ENCODE peak calls at places on chromosomes 16 and 17, in seven cellular contexts. One of them, this sample, is unnamed.

GRCh38 chr17:81518785-81519283 is 6.2 kb upstream of the ACTG1 start:
- DNase-seq in SK-N-SH: no peak
- DNase-seq in K562: peak; percentile 60
- DNase-seq in GM12878: no peak
- DNase-seq in HCT116: no peak
- DNase-seq in NT2/D1: no peak
- DNase-seq in H1: no peak
- DNase-seq in this sample: no peak

GRCh38 chr17:68621065-68621464 is 19.9 kb upstream of the FAM20A start:
- DNase-seq in SK-N-SH: no peak
- DNase-seq in NT2/D1: no peak
- DNase-seq in HCT116: no peak
- DNase-seq in GM12878: no peak
- DNase-seq in H1: no peak
- DNase-seq in K562: no peak
- DNase-seq in this sample: no peak

GRCh38 chr17:64057701-64058263 is 37.3 kb upstream of the ICAM2 start:
- DNase-seq in H1: no peak
- DNase-seq in HCT116: no peak
- DNase-seq in GM12878: no peak
- DNase-seq in K562: no peak
- DNase-seq in NT2/D1: no peak
- DNase-seq in SK-N-SH: no peak
- DNase-seq in this sample: peak; percentile 66

GRCh38 chr16:4261557-4262172 is 11.2 kb downstream of the TFAP4 start:
- DNase-seq in SK-N-SH: peak; percentile 78
- DNase-seq in NT2/D1: no peak
- DNase-seq in GM12878: no peak
- DNase-seq in H1: peak; percentile 95
- DNase-seq in K562: peak; percentile 69
- DNase-seq in HCT116: peak; percentile 22
- DNase-seq in this sample: peak; percentile 26

GRCh38 chr17:76678330-76678729 is 32.4 kb downstream of the MXRA7 start:
- DNase-seq in K562: no peak
- DNase-seq in NT2/D1: no peak
- DNase-seq in HCT116: no peak
- DNase-seq in GM12878: no peak
- DNase-seq in SK-N-SH: no peak
- DNase-seq in H1: no peak
- DNase-seq in this sample: no peak

GRCh38 chr16:80989801-80990200 is 16.9 kb downstream of the CMC2 start:
- DNase-seq in NT2/D1: no peak
- DNase-seq in HCT116: no peak
- DNase-seq in GM12878: no peak
- DNase-seq in SK-N-SH: no peak
- DNase-seq in K562: no peak
- DNase-seq in H1: no peak
- DNase-seq in this sample: no peak

GRCh38 chr17:59392973-59393679 is 61.7 kb downstream of the YPEL2 start:
- DNase-seq in NT2/D1: no peak
- DNase-seq in H1: no peak
- DNase-seq in HCT116: no peak
- DNase-seq in GM12878: no peak
- DNase-seq in SK-N-SH: no peak
- DNase-seq in K562: no peak
- DNase-seq in this sample: peak; percentile 54

GRCh38 chr17:1714488-1714979 is 4.4 kb upstream of the TLCD2 start:
- DNase-seq in GM12878: no peak
- DNase-seq in HCT116: peak; percentile 74
- DNase-seq in NT2/D1: peak; percentile 84
- DNase-seq in SK-N-SH: peak; percentile 63
- DNase-seq in K562: peak; percentile 86
- DNase-seq in H1: peak; percentile 92
- DNase-seq in this sample: peak; percentile 97

GRCh38 chr16:54447606-54448440 is 161.2 kb upstream of the IRX3 start:
- DNase-seq in K562: peak; percentile 82
- DNase-seq in GM12878: no peak
- DNase-seq in H1: no peak
- DNase-seq in SK-N-SH: no peak
- DNase-seq in NT2/D1: no peak
- DNase-seq in HCT116: no peak
- DNase-seq in this sample: no peak

GRCh38 chr17:32903774-32904673 is 23.9 kb upstream of the TMEM98 start:
- DNase-seq in SK-N-SH: no peak
- DNase-seq in H1: no peak
- DNase-seq in NT2/D1: no peak
- DNase-seq in GM12878: no peak
- DNase-seq in K562: no peak
- DNase-seq in HCT116: no peak
- DNase-seq in this sample: no peak

GRCh38 chr17:81952792-81953228 is 5.8 kb upstream of the MYADML2 start:
- DNase-seq in H1: no peak
- DNase-seq in NT2/D1: no peak
- DNase-seq in K562: no peak
- DNase-seq in SK-N-SH: no peak
- DNase-seq in HCT116: no peak
- DNase-seq in GM12878: no peak
- DNase-seq in this sample: no peak

GRCh38 chr17:1746975-1747543 is 4.4 kb downstream of the SERPINF2 start:
- DNase-seq in K562: no peak
- DNase-seq in GM12878: no peak
- DNase-seq in H1: peak; percentile 72
- DNase-seq in SK-N-SH: no peak
- DNase-seq in NT2/D1: no peak
- DNase-seq in HCT116: no peak
- DNase-seq in this sample: no peak

GRCh38 chr16:72992142-72992601 is 55.8 kb downstream of the ZFHX3 start:
- DNase-seq in GM12878: no peak
- DNase-seq in H1: peak; percentile 53
- DNase-seq in HCT116: no peak
- DNase-seq in SK-N-SH: peak; percentile 37
- DNase-seq in K562: no peak
- DNase-seq in NT2/D1: peak; percentile 70
- DNase-seq in this sample: no peak

DNA sequence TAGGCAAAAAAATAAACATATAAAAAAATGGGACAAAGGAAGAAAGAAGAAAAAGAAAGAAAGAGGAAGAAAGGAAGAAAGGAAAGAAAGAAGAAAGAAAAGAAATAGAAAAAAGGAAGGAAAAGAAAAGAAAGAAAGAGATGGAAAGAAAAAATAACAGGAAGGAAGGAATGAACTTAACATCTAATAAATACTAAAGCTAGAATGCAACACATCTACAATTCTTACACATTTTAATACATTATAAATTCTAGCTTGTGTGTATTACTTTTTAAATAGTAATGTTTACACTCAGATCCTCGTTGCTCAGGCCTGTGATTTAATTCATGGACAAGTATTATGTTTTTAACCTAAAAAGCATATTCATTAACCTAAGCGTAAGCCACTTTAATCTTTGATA is 703.0 kb upstream of the KIF2B start:
- DNase-seq in NT2/D1: no peak
- DNase-seq in SK-N-SH: no peak
- DNase-seq in K562: no peak
- DNase-seq in H1: no peak
- DNase-seq in GM12878: no peak
- DNase-seq in HCT116: no peak
- DNase-seq in this sample: no peak
- TF ChIP-seq YY1 in NT2/D1: no peak
- TF ChIP-seq YY1 in SK-N-SH: no peak
- TF ChIP-seq YY1 in K562: no peak
- TF ChIP-seq YY1 in H1: no peak
- TF ChIP-seq YY1 in GM12878: no peak
- TF ChIP-seq YY1 in HCT116: no peak
- TF ChIP-seq YY1 in this sample: no peak

GRCh38 chr16:69127966-69128510 is 4.3 kb downstream of the CHTF8 start:
- DNase-seq in GM12878: no peak
- DNase-seq in H1: no peak
- DNase-seq in HCT116: no peak
- DNase-seq in K562: no peak
- DNase-seq in SK-N-SH: no peak
- DNase-seq in NT2/D1: no peak
- DNase-seq in this sample: no peak

GRCh38 chr16:69119536-69119935 is 12.9 kb downstream of the CHTF8 start:
- DNase-seq in H1: no peak
- DNase-seq in GM12878: no peak
- DNase-seq in NT2/D1: no peak
- DNase-seq in SK-N-SH: no peak
- DNase-seq in K562: no peak
- DNase-seq in HCT116: no peak
- DNase-seq in this sample: no peak

GRCh38 chr16:69126221-69126620 is 6.2 kb downstream of the CHTF8 start:
- DNase-seq in K562: no peak
- DNase-seq in GM12878: no peak
- DNase-seq in SK-N-SH: no peak
- DNase-seq in H1: no peak
- DNase-seq in NT2/D1: no peak
- DNase-seq in HCT116: no peak
- DNase-seq in this sample: no peak

GRCh38 chr16:69120096-69120664 is 12.2 kb downstream of the CHTF8 start:
- DNase-seq in HCT116: no peak
- DNase-seq in NT2/D1: no peak
- DNase-seq in GM12878: no peak
- DNase-seq in H1: no peak
- DNase-seq in SK-N-SH: no peak
- DNase-seq in K562: no peak
- DNase-seq in this sample: no peak

DNA sequence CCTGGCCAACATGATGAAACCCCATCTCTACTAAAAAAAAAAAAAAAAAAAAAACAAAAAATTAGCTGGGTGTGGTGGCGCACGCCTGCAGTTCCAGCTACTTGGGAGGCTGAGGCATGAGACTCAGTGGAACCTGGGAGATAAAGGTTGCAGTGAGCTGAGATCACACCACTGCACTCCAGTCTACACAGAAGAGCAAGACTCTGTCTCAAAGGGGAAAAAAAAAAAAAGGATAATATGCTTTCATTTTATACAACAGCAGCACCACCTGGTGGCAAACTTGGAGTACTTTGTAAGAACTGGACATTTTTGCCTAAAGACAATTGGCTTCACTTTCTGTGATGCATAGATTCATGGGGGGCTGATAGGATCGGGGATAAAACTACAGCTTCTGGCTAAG is 8.5 kb downstream of the CHTF8 start:
- DNase-seq in SK-N-SH: peak; percentile 65
- DNase-seq in NT2/D1: no peak
- DNase-seq in GM12878: no peak
- DNase-seq in H1: no peak
- DNase-seq in K562: peak; percentile 46
- DNase-seq in HCT116: no peak
- DNase-seq in this sample: peak; percentile 85
- TF ChIP-seq YY1 in SK-N-SH: no peak
- TF ChIP-seq YY1 in NT2/D1: no peak
- TF ChIP-seq YY1 in GM12878: peak; percentile 41
- TF ChIP-seq YY1 in H1: no peak
- TF ChIP-seq YY1 in K562: no peak
- TF ChIP-seq YY1 in HCT116: no peak
- TF ChIP-seq YY1 in this sample: no peak

GRCh38 chr17:61407211-61407911 is 7.7 kb downstream of the TBX2 start:
- DNase-seq in SK-N-SH: no peak
- DNase-seq in NT2/D1: no peak
- DNase-seq in H1: no peak
- DNase-seq in K562: no peak
- DNase-seq in GM12878: no peak
- DNase-seq in HCT116: no peak
- DNase-seq in this sample: no peak

GRCh38 chr17:61406871-61407210 is 7.2 kb downstream of the TBX2 start:
- DNase-seq in NT2/D1: no peak
- DNase-seq in K562: no peak
- DNase-seq in GM12878: no peak
- DNase-seq in SK-N-SH: peak; percentile 41
- DNase-seq in HCT116: no peak
- DNase-seq in H1: no peak
- DNase-seq in this sample: no peak

GRCh38 chr17:61410100-61410551 is 10.5 kb downstream of the TBX2 start:
- DNase-seq in NT2/D1: no peak
- DNase-seq in GM12878: no peak
- DNase-seq in K562: no peak
- DNase-seq in SK-N-SH: peak; percentile 56
- DNase-seq in HCT116: no peak
- DNase-seq in H1: no peak
- DNase-seq in this sample: no peak

GRCh38 chr17:61409301-61410099 is 9.9 kb downstream of the TBX2 start:
- DNase-seq in GM12878: no peak
- DNase-seq in K562: peak; percentile 83
- DNase-seq in HCT116: peak; percentile 36
- DNase-seq in SK-N-SH: peak; percentile 73
- DNase-seq in H1: peak; percentile 73
- DNase-seq in NT2/D1: no peak
- DNase-seq in this sample: no peak

GRCh38 chr17:61408151-61409041 is 8.8 kb downstream of the TBX2 start:
- DNase-seq in SK-N-SH: peak; percentile 44
- DNase-seq in NT2/D1: no peak
- DNase-seq in H1: peak; percentile 64
- DNase-seq in K562: no peak
- DNase-seq in GM12878: no peak
- DNase-seq in HCT116: no peak
- DNase-seq in this sample: no peak
- TF ChIP-seq YY1 in SK-N-SH: no peak
- TF ChIP-seq YY1 in NT2/D1: no peak
- TF ChIP-seq YY1 in H1: no peak
- TF ChIP-seq YY1 in K562: no peak
- TF ChIP-seq YY1 in GM12878: no peak
- TF ChIP-seq YY1 in HCT116: no peak
- TF ChIP-seq YY1 in this sample: no peak

GRCh38 chr17:78803161-78803845 is 21.2 kb upstream of the CYTH1 start:
- DNase-seq in HCT116: no peak
- DNase-seq in K562: no peak
- DNase-seq in GM12878: no peak
- DNase-seq in H1: no peak
- DNase-seq in SK-N-SH: no peak
- DNase-seq in NT2/D1: no peak
- DNase-seq in this sample: no peak

GRCh38 chr17:78806451-78806850 is 24.4 kb upstream of the CYTH1 start:
- DNase-seq in GM12878: no peak
- DNase-seq in HCT116: no peak
- DNase-seq in K562: peak; percentile 23
- DNase-seq in NT2/D1: no peak
- DNase-seq in H1: no peak
- DNase-seq in SK-N-SH: no peak
- DNase-seq in this sample: no peak

GRCh38 chr17:78805301-78805700 is 23.2 kb upstream of the CYTH1 start:
- DNase-seq in GM12878: no peak
- DNase-seq in SK-N-SH: no peak
- DNase-seq in HCT116: no peak
- DNase-seq in K562: no peak
- DNase-seq in NT2/D1: no peak
- DNase-seq in H1: no peak
- DNase-seq in this sample: no peak

GRCh38 chr17:78802459-78802858 is 20.4 kb upstream of the CYTH1 start:
- DNase-seq in NT2/D1: no peak
- DNase-seq in SK-N-SH: no peak
- DNase-seq in HCT116: no peak
- DNase-seq in H1: no peak
- DNase-seq in GM12878: no peak
- DNase-seq in K562: no peak
- DNase-seq in this sample: no peak

DNA sequence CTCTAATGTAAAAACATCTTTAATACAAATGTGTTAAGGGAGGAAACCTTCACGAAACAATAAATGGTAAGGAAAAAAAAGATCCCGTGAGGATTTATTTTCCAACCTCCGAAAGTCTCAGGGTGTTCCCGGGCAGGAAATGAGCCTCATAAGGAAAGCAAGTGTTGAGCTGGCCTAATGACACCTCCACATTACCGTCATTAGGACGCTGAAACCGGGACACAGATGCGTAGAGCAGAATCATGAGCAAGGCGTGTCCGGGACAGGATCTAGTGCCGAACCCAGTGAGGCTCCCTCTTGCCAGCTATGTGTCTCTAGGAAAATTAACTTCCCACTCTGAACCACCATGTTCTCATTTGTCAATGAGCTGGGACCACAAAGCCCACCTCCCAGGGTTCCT is 22.7 kb upstream of the CYTH1 start:
- DNase-seq in K562: no peak
- DNase-seq in NT2/D1: no peak
- DNase-seq in SK-N-SH: no peak
- DNase-seq in H1: no peak
- DNase-seq in GM12878: no peak
- DNase-seq in HCT116: no peak
- DNase-seq in this sample: no peak
- TF ChIP-seq YY1 in K562: no peak
- TF ChIP-seq YY1 in NT2/D1: no peak
- TF ChIP-seq YY1 in SK-N-SH: no peak
- TF ChIP-seq YY1 in H1: no peak
- TF ChIP-seq YY1 in GM12878: no peak
- TF ChIP-seq YY1 in HCT116: no peak
- TF ChIP-seq YY1 in this sample: no peak

This sample was measured in HepG2.